ENCODE peak calls at places on chromosomes 16 and 17, in ten cellular contexts. V is AG09319; O is activated CD8-positive, alpha-beta T cell treated with anti-CD3 and anti-CD28 coated beads, Interleukin-2, amount 10 ng/mL, durations not matched to agents 7 days and 5 days; E is astrocyte of the cerebellum; A is fibroblast of the aortic adventitia; K is GF-D8; Z is cardiac fibroblast; R is MV-4-11; X is stimulated activated CD4-positive, alpha-beta T cell treated with anti-CD3 and anti-CD28 coated beads, Interleukin-1b, Interleukin-23, amount 100 ng/mL, for 48 hours; C is foreskin fibroblast. Y is an unnamed sample.

GRCh38 chr16:77683845-77684526 is 38.3 kb upstream of the NUDT7 start:
- DNase-seq in R (no peak), X (no peak), V (no peak), O (no peak), E (no peak), A (no peak), C (no peak), Z (no peak), K (no peak), Y (no peak)

GRCh38 chr16:24504467-24505345 is 34.7 kb upstream of the RBBP6 start:
- DNase-seq in V (peak), Z (peak), K (peak), E (peak), C (peak), R (peak), O (peak), X (peak), A (peak), Y (peak)

GRCh38 chr16:58556678-58557077 is 41.4 kb downstream of the SETD6 start:
- DNase-seq in A (no peak), R (no peak), E (no peak), O (no peak), K (no peak), Z (no peak), V (no peak), X (no peak), C (peak), Y (no peak)

GRCh38 chr17:794876-795275 is 12.7 kb downstream of the MRM3 start:
- DNase-seq in C (peak), A (peak), R (peak), O (peak), K (no peak), E (peak), X (peak), Z (peak), V (peak), Y (peak)

GRCh38 chr17:4968166-4968915 is 724 bp upstream of the SPAG7 start:
- DNase-seq in E (no peak), X (peak), V (no peak), O (peak), A (peak), Z (no peak), C (no peak), R (no peak), K (no peak), Y (no peak)

GRCh38 chr17:46869296-46869695 is 17.9 kb downstream of the WNT9B start:
- DNase-seq in V (no peak), Z (no peak), A (no peak), C (no peak), O (no peak), K (no peak), R (no peak), X (no peak), E (no peak), Y (no peak)

GRCh38 chr17:15463363-15463762 is 4.1 kb downstream of the CDRT4 start:
- DNase-seq in R (no peak), C (peak), V (peak), E (peak), K (no peak), A (peak), X (no peak), O (no peak), Z (peak), Y (peak)

GRCh38 chr16:58331024-58331707 is 36.3 kb upstream of the PRSS54 start:
- DNase-seq in X (no peak), V (no peak), A (no peak), E (no peak), O (no peak), Z (no peak), K (no peak), C (peak), R (no peak), Y (no peak)

GRCh38 chr17:77535435-77535834 is 394.7 kb downstream of the SEC14L1 start:
- DNase-seq in E (no peak), C (no peak), R (no peak), A (no peak), K (no peak), V (no peak), Z (no peak), O (no peak), X (no peak), Y (no peak)

GRCh38 chr17:69557339-69557738 is 142.8 kb downstream of the MAP2K6 start:
- DNase-seq in Z (no peak), E (no peak), X (no peak), O (no peak), V (no peak), R (no peak), C (no peak), A (no peak), K (no peak), Y (no peak)

GRCh38 chr17:80516533-80516932 is 28.1 kb upstream of the RPTOR start:
- DNase-seq in X (no peak), V (no peak), R (no peak), A (no peak), E (no peak), C (no peak), O (no peak), Z (no peak), K (no peak), Y (no peak)

GRCh38 chr17:70905796-70906195 is 736.5 kb downstream of the KCNJ2 start:
- DNase-seq in R (peak), A (peak), E (peak), Z (peak), C (peak), X (no peak), K (no peak), O (no peak), V (peak), Y (peak)

GRCh38 chr16:57871457-57871856 is 69.2 kb upstream of the KIFC3 start:
- DNase-seq in E (no peak), K (no peak), X (no peak), A (peak), R (no peak), O (no peak), C (peak), V (peak), Z (peak), Y (no peak)

GRCh38 chr16:88430524-88431446 is 22.3 kb upstream of the ZFPM1 start:
- DNase-seq in Z (peak), A (no peak), O (peak), K (peak), C (peak), X (peak), V (no peak), E (no peak), R (peak), Y (no peak)

GRCh38 chr16:3012246-3012645 is 477 bp upstream of the CLDN9 start:
- DNase-seq in A (no peak), R (no peak), X (no peak), V (no peak), Z (no peak), C (no peak), E (no peak), K (no peak), O (no peak), Y (no peak)

GRCh38 chr17:12282056-12282455 is 261.4 kb downstream of the MAP2K4 start:
- DNase-seq in O (no peak), A (peak), R (no peak), K (no peak), V (peak), Z (peak), X (no peak), C (peak), E (peak), Y (peak)

GRCh38 chr16:83932304-83932703 is 20.7 kb upstream of the OSGIN1 start:
- DNase-seq in R (no peak), C (no peak), E (no peak), V (no peak), O (no peak), X (no peak), Z (no peak), A (no peak), K (no peak), Y (no peak)

GRCh38 chr17:8123695-8124349 is at the start of gene HES7:
- DNase-seq in Z (no peak), A (no peak), C (peak), V (no peak), R (no peak), O (no peak), K (no peak), E (no peak), X (no peak), Y (no peak)

GRCh38 chr17:76451480-76451879 is 1.5 kb downstream of the UBE2O start:
- DNase-seq in X (no peak), E (no peak), K (no peak), A (no peak), V (no peak), C (no peak), O (no peak), R (no peak), Z (no peak), Y (no peak)

GRCh38 chr16:72848759-72849664 is 198.9 kb downstream of the ZFHX3 start:
- DNase-seq in Z (peak), C (peak), K (peak), V (peak), A (peak), R (no peak), E (peak), X (no peak), O (no peak), Y (peak)

GRCh38 chr16:55021595-55022475 is 91.2 kb downstream of the IRX5 start:
- DNase-seq in O (no peak), X (no peak), E (peak), R (peak), K (no peak), Z (peak), C (peak), V (no peak), A (peak), Y (no peak)

GRCh38 chr17:73427198-73427597 is 115.4 kb upstream of the CDC42EP4 start:
- DNase-seq in C (no peak), E (no peak), R (no peak), O (no peak), Z (no peak), A (no peak), V (no peak), K (no peak), X (no peak), Y (no peak)

GRCh38 chr17:37826497-37827115 is 81.7 kb upstream of the HNF1B start:
- DNase-seq in A (no peak), V (no peak), Z (no peak), E (no peak), X (no peak), C (no peak), R (peak), K (peak), O (no peak), Y (no peak)

GRCh38 chr17:31388770-31389672 is 2.5 kb upstream of the RAB11FIP4 start:
- DNase-seq in O (peak), V (no peak), X (peak), E (no peak), C (peak), R (peak), K (no peak), Z (no peak), A (no peak), Y (no peak)

GRCh38 chr17:82020874-82021727 is 1.6 kb downstream of the CENPX start:
- DNase-seq in C (peak), R (peak), Z (peak), K (peak), V (peak), A (peak), O (peak), X (peak), E (peak), Y (peak)

GRCh38 chr17:29566473-29567361 is at the start of gene ABHD15:
- DNase-seq in R (no peak), Z (peak), V (peak), K (peak), O (peak), C (peak), E (no peak), X (peak), A (peak), Y (no peak)

GRCh38 chr16:1990336-1991134 is 765 bp downstream of the SYNGR3 start:
- DNase-seq in C (no peak), V (no peak), R (no peak), O (peak), Z (no peak), X (no peak), K (no peak), E (no peak), A (no peak), Y (no peak)

Y was measured in skeletal muscle cell.